ENCODE peak calls at places on chromosome 6, in ten cellular contexts. D is CD8-positive, alpha-beta memory T cell; R is astrocyte; T is brain microvascular endothelial cell; H is CD4-positive, alpha-beta memory T cell; E is endodermal cell; F is caudate nucleus; U is psoas muscle; G is transverse colon; Z is hepatocyte. M is an unnamed sample.
A peak's percentile ranks its signal among the peaks of the same experiment; 100 is the strongest.

GRCh38 chr6:1335367-1336037 is 23.6 kb downstream of the FOXQ1 start:
- DNase-seq in D (no peak), R (peak; percentile 87), T (no peak), H (no peak), E (peak; percentile 80), F (no peak), U (peak; percentile 58), G (peak; percentile 68), Z (peak; percentile 91), M (no peak)

GRCh38 chr6:41503841-41504525 is 42.2 kb upstream of the FOXP4 start:
- DNase-seq in D (peak; percentile 13), R (peak; percentile 77), T (peak; percentile 14), H (no peak), E (peak; percentile 79), F (no peak), U (no peak), G (no peak), Z (peak; percentile 68), M (no peak)

GRCh38 chr6:73236147-73236750 is 11.0 kb upstream of the KHDC1L start:
- DNase-seq in D (no peak), R (peak; percentile 82), T (peak; percentile 51), H (no peak), E (no peak), F (no peak), U (no peak), G (no peak), Z (no peak), M (no peak)

GRCh38 chr6:155120034-155120433 is 124.9 kb downstream of the TIAM2 start:
- DNase-seq in D (no peak), R (peak; percentile 87), T (no peak), H (no peak), E (peak; percentile 70), F (no peak), U (no peak), G (no peak), Z (no peak), M (no peak)

GRCh38 chr6:33249732-33250625 is 21.7 kb downstream of the VPS52 start:
- DNase-seq in D (no peak), R (peak; percentile 76), T (peak; percentile 81), H (no peak), E (no peak), F (no peak), U (peak; percentile 63), G (no peak), Z (no peak), M (no peak)

GRCh38 chr6:16477367-16478149 is 239.2 kb downstream of the GMPR start:
- DNase-seq in D (no peak), R (no peak), T (no peak), H (no peak), E (no peak), F (no peak), U (peak; percentile 81), G (no peak), Z (no peak), M (no peak)

GRCh38 chr6:158506577-158506976 is 53.3 kb upstream of the TMEM181 start:
- DNase-seq in D (no peak), R (peak; percentile 22), T (no peak), H (no peak), E (peak; percentile 94), F (no peak), U (no peak), G (no peak), Z (no peak), M (no peak)

GRCh38 chr6:140062042-140063041 is 687.9 kb upstream of the CITED2 start:
- DNase-seq in D (no peak), R (peak; percentile 99), T (peak; percentile 90), H (no peak), E (no peak), F (no peak), U (no peak), G (peak; percentile 27), Z (peak; percentile 39), M (no peak)

GRCh38 chr6:99016355-99016754 is 68.6 kb upstream of the FBXL4 start:
- DNase-seq in D (no peak), R (peak; percentile 96), T (peak; percentile 32), H (no peak), E (no peak), F (no peak), U (no peak), G (no peak), Z (no peak), M (no peak)

GRCh38 chr6:163588211-163588919 is 173.8 kb downstream of the QKI start:
- DNase-seq in D (no peak), R (peak; percentile 45), T (no peak), H (no peak), E (no peak), F (no peak), U (peak; percentile 57), G (no peak), Z (no peak), M (no peak)

DNA sequence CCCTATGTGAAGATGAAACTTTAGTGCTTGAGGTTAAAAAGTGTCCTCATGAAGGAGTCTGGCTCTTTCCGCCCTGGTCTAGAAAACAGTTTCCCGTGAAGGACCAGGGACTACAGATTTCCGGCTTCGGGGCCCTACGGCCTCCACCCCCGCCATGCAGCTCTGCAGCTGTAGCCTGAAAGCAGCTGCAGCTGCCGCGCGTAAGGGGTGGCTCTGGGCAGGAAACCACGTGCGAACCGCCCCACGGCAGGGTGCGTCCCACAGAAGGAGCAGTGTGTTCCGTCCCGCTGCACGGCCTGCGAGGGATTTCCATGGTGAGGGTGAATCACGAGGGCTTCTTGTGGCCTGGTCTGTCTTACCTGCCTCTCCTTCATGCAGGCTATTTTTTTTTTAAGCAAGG is 117.0 kb downstream of the ERMARD start:
- DNase-seq in D (peak; percentile 79), R (no peak), T (no peak), H (no peak), E (peak; percentile 41), F (no peak), U (no peak), G (peak; percentile 68), Z (no peak), M (no peak)
- H3K27ac ChIP-seq in D (no peak overlapping the region), R (no peak overlapping the region), T (no peak overlapping the region), H (no peak overlapping the region), E (no peak overlapping the region), F (no peak overlapping the region), U (no peak overlapping the region), G (no peak overlapping the region), Z (no peak overlapping the region), M (no peak overlapping the region)

GRCh38 chr6:31811645-31812044 is 3.4 kb downstream of the HSPA1L start:
- DNase-seq in D (no peak), R (no peak), T (no peak), H (no peak), E (no peak), F (no peak), U (no peak), G (no peak), Z (no peak), M (no peak)
- H3K27ac ChIP-seq in D (no peak overlapping the region), R (no peak overlapping the region), T (no peak overlapping the region), H (no peak overlapping the region), E (no peak overlapping the region), F (no peak overlapping the region), U (no peak overlapping the region), G (no peak overlapping the region), Z (no peak overlapping the region), M (no peak overlapping the region)

DNA sequence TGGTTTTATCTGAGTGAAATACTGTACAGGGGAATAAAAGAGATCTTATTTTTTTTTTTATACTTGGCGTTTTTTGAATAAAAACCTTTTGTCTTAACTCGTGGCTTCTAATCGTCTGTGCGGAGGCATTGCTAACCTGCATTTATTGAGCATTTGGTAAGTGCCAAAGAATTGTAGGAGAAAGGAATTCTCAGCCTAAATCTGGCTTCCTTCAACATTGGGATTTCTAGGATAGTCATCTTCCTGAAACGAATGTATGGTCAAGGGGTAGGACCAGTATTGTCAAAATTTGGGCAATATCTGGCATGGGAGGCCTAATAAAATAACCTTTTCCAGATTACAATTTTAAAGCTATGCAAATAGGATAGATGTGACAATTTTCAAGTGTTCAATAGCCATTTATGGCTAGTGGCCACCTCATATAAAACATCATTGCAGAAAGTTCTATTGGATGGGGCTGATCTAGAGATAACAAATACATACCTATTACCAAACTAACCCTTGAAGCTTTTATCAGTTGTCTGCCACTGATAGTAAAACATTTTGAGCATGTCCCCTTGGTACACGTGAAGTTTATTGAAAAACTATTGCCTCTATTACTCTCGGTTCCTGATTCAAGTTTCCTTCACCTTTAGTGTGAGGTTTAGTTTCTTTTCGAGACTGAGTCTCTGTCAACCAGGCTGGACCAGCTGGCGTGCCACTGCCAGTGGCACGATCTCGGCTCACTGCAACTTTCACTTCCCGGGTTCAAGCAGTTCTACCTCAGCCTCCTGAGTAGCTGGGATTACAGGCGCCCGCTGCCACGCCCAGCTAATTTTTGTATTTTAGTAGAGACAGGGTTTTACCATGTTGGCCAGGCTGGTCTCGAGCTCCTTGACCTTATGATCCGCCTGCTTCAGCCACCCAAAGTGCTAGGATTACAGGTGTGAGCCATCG is 5.6 kb downstream of the PIM1 start:
- DNase-seq in D (no peak), R (no peak), T (no peak), H (no peak), E (no peak), F (no peak), U (no peak), G (peak; percentile 26), Z (no peak), M (no peak)
- H3K27ac ChIP-seq in D (peak overlapping the region; percentile 89), R (no peak overlapping the region), T (no peak overlapping the region), H (peak overlapping the region; percentile 74), E (no peak overlapping the region), F (no peak overlapping the region), U (no peak overlapping the region), G (no peak overlapping the region), Z (no peak overlapping the region), M (no peak overlapping the region)

GRCh38 chr6:108578166-108578565 is 17.4 kb downstream of the FOXO3 start:
- DNase-seq in D (no peak), R (no peak), T (no peak), H (no peak), E (no peak), F (no peak), U (no peak), G (no peak), Z (no peak), M (no peak)
- H3K27ac ChIP-seq in D (peak overlapping the region; percentile 25), R (peak overlapping the region; percentile 1), T (peak overlapping the region; percentile 43), H (no peak overlapping the region), E (no peak overlapping the region), F (no peak overlapping the region), U (peak overlapping the region; percentile 66), G (peak overlapping the region; percentile 75), Z (peak overlapping the region; percentile 66), M (no peak overlapping the region)

DNA sequence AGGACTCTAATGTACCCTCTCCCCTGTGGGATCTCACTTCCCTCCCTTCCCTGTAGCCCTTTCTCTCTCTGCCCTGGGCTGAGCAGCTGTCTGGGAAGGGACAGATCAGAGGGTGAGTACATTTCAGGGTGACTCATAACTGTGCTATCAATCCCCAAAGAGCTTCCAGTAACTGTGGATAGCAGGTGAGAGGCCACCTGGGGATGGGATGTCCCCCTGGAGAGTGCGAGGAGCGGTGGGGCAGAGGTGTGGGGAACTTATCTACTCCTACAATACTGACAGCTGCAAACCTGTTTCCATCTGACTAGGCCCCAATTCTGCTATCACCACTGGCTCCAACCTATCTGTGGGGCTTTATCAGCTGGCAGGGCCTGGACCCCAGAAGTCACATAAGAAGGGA is 32.6 kb downstream of the KCNK5 start:
- DNase-seq in D (peak; percentile 1), R (no peak), T (no peak), H (no peak), E (no peak), F (no peak), U (no peak), G (no peak), Z (peak; percentile 48), M (no peak)
- H3K27ac ChIP-seq in D (no peak overlapping the region), R (no peak overlapping the region), T (no peak overlapping the region), H (no peak overlapping the region), E (no peak overlapping the region), F (no peak overlapping the region), U (no peak overlapping the region), G (no peak overlapping the region), Z (peak overlapping the region; percentile 76), M (no peak overlapping the region)